ENCODE peak calls at places on chromosome 17, in ten cellular contexts. X, J, F, K, V, P, U, Z, C and W are unnamed samples. For H3K4me1, the result is how much of the 10 kb centered on the place peaks cover.

GRCh38 chr17:59107306-59107670 is 608 bp upstream of the TRIM37 start:
- DNase-seq in X (no peak), J (no peak), F (no peak), K (no peak), V (no peak), P (no peak), U (no peak), Z (no peak), C (no peak), W (no peak)

GRCh38 chr17:69525920-69526841 is 111.7 kb downstream of the MAP2K6 start:
- DNase-seq in X (peak), J (peak), F (peak), K (no peak), V (no peak), P (no peak), U (peak), Z (peak), C (peak), W (no peak)

GRCh38 chr17:57679356-57679755 is 65.7 kb downstream of the CCDC182 start:
- DNase-seq in X (no peak), J (no peak), F (no peak), K (no peak), V (no peak), P (no peak), U (no peak), Z (no peak), C (no peak), W (no peak)

GRCh38 chr17:69560987-69561441 is 146.5 kb downstream of the MAP2K6 start:
- DNase-seq in X (no peak), J (peak), F (no peak), K (no peak), V (no peak), P (no peak), U (no peak), Z (no peak), C (no peak), W (no peak)

GRCh38 chr17:45016237-45016636 is 35.2 kb downstream of the DCAKD start:
- DNase-seq in X (no peak), J (no peak), F (no peak), K (no peak), V (no peak), P (no peak), U (no peak), Z (no peak), C (no peak), W (no peak)

GRCh38 chr17:26962255-26963162 is 331.4 kb upstream of the WSB1 start:
- DNase-seq in X (no peak), J (no peak), F (no peak), K (no peak), V (no peak), P (peak), U (no peak), Z (peak), C (no peak), W (no peak)

GRCh38 chr17:66123163-66123562 is 68.8 kb downstream of the CEP112 start:
- DNase-seq in X (peak), J (peak), F (no peak), K (no peak), V (no peak), P (no peak), U (no peak), Z (no peak), C (no peak), W (no peak)

GRCh38 chr17:65097110-65097509 is 40.1 kb upstream of the RGS9 start:
- DNase-seq in X (no peak), J (no peak), F (no peak), K (no peak), V (no peak), P (no peak), U (no peak), Z (no peak), C (no peak), W (no peak)

GRCh38 chr17:22514767-22515320 is 822.5 kb downstream of the KCNJ18 start:
- DNase-seq in X (no peak), J (no peak), F (no peak), K (no peak), V (no peak), P (no peak), U (no peak), Z (no peak), C (no peak), W (no peak)

GRCh38 chr17:78013683-78014467 is 55.4 kb downstream of the TNRC6C start:
- DNase-seq in X (peak), J (peak), F (peak), K (peak), V (peak), P (no peak), U (peak), Z (no peak), C (peak), W (peak)

GRCh38 chr17:49388290-49388640 is 26.2 kb upstream of the ZNF652 start:
- DNase-seq in X (no peak), J (no peak), F (no peak), K (peak), V (no peak), P (no peak), U (no peak), Z (no peak), C (no peak), W (peak)

GRCh38 chr17:42913527-42913926 is 12.9 kb downstream of the G6PC1 start:
- DNase-seq in X (no peak), J (no peak), F (peak), K (no peak), V (no peak), P (no peak), U (no peak), Z (no peak), C (no peak), W (no peak)

GRCh38 chr17:44792276-44792675 is 33.5 kb downstream of the ADAM11 start:
- DNase-seq in X (no peak), J (peak), F (no peak), K (no peak), V (no peak), P (no peak), U (no peak), Z (no peak), C (no peak), W (no peak)

GRCh38 chr17:29155235-29155965 is 24.8 kb downstream of the MYO18A start:
- DNase-seq in X (no peak), J (peak), F (peak), K (no peak), V (no peak), P (peak), U (no peak), Z (peak), C (peak), W (no peak)

GRCh38 chr17:44000141-44000860 is 4.1 kb upstream of the NAGS start:
- DNase-seq in X (no peak), J (peak), F (no peak), K (no peak), V (no peak), P (no peak), U (no peak), Z (no peak), C (no peak), W (no peak)

GRCh38 chr17:54967621-54968258 is 714 bp downstream of the COX11 start:
- DNase-seq in X (peak), J (peak), F (peak), K (no peak), V (no peak), P (no peak), U (peak), Z (no peak), C (peak), W (no peak)

GRCh38 chr17:77223642-77224420 is 83.1 kb downstream of the SEC14L1 start:
- DNase-seq in X (no peak), J (no peak), F (no peak), K (no peak), V (no peak), P (no peak), U (no peak), Z (no peak), C (no peak), W (no peak)

GRCh38 chr17:77842148-77842905 is 116.2 kb upstream of the TNRC6C start:
- DNase-seq in X (no peak), J (peak), F (no peak), K (no peak), V (no peak), P (no peak), U (no peak), Z (no peak), C (no peak), W (no peak)

GRCh38 chr17:2396192-2396567 is 4.7 kb downstream of the MNT start:
- DNase-seq in X (no peak), J (no peak), F (no peak), K (no peak), V (no peak), P (no peak), U (no peak), Z (no peak), C (no peak), W (no peak)
- H3K4me1 ChIP-seq in X (under half), J (under half), F (under half), K (half or more), V (under half), P (half or more), U (under half), Z (half or more), C (under half), W (under half)

DNA sequence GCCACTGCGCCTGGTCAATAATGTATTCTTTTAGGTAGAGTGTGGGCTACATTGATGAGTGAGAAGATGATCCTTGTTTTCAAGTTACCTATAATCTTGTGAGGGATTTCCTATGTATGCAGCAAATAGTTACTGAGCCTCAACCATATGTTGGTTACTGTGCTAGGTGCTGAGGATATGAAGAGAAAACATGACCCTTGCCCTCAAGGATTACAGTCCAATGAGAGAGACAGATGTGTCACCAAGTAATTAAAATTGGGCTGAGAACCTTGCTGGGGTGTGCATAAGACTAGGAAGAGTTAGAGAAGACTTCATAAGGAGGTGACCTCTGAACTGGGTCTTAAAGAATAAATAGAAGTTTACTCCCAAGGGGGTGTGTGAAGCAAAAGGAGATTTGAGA is 7.4 kb downstream of the POLR2A start:
- DNase-seq in X (no peak), J (no peak), F (no peak), K (no peak), V (no peak), P (no peak), U (no peak), Z (no peak), C (no peak), W (no peak)
- H3K4me1 ChIP-seq in X (under half), J (under half), F (under half), K (under half), V (under half), P (under half), U (under half), Z (under half), C (under half), W (under half)

GRCh38 chr17:40073454-40074174 is 10.8 kb downstream of the THRA start:
- DNase-seq in X (no peak), J (no peak), F (no peak), K (no peak), V (no peak), P (no peak), U (no peak), Z (no peak), C (no peak), W (no peak)

GRCh38 chr17:40076101-40076498 is 13.3 kb downstream of the THRA start:
- DNase-seq in X (no peak), J (no peak), F (no peak), K (no peak), V (no peak), P (no peak), U (no peak), Z (no peak), C (no peak), W (no peak)

GRCh38 chr17:40074175-40074512 is 11.4 kb downstream of the THRA start:
- DNase-seq in X (no peak), J (no peak), F (no peak), K (no peak), V (no peak), P (peak), U (no peak), Z (no peak), C (no peak), W (no peak)

GRCh38 chr17:40075216-40076100 is 12.7 kb downstream of the THRA start:
- DNase-seq in X (peak), J (peak), F (no peak), K (peak), V (peak), P (no peak), U (peak), Z (peak), C (peak), W (peak)

DNA sequence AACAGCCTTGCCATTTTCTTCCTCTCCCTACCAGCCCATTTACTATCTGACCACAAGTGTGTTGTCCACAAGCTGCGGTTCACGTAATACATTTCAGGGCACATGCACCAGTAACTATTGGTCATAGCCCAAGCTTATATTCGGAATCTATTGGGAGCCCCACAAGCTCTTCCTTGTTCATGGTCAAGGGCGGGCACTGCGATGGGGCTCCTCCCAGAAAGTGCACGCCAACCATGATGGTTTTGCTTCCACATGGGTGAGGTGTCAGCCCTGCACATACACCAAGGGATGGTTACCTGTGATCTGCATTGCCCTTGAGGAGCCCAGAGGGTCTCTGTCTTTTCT is 12.1 kb downstream of the THRA start:
- DNase-seq in X (no peak), J (peak), F (no peak), K (no peak), V (no peak), P (no peak), U (no peak), Z (no peak), C (no peak), W (no peak)
- H3K4me1 ChIP-seq in X (under half), J (under half), F (under half), K (under half), V (under half), P (half or more), U (under half), Z (half or more), C (under half), W (under half)

GRCh38 chr17:40547079-40547784 is 18.0 kb downstream of the CCR7 start:
- DNase-seq in X (no peak), J (no peak), F (no peak), K (no peak), V (peak), P (no peak), U (peak), Z (peak), C (peak), W (peak)
- H3K4me1 ChIP-seq in X (under half), J (half or more), F (under half), K (under half), V (under half), P (half or more), U (under half), Z (under half), C (half or more), W (half or more)

GRCh38 chr17:18318122-18318521 is 3.0 kb downstream of the SMCR8 start:
- DNase-seq in X (no peak), J (peak), F (no peak), K (no peak), V (no peak), P (no peak), U (no peak), Z (no peak), C (no peak), W (no peak)
- H3K4me1 ChIP-seq in X (under half), J (under half), F (under half), K (half or more), V (under half), P (half or more), U (under half), Z (half or more), C (under half), W (half or more)

DNA sequence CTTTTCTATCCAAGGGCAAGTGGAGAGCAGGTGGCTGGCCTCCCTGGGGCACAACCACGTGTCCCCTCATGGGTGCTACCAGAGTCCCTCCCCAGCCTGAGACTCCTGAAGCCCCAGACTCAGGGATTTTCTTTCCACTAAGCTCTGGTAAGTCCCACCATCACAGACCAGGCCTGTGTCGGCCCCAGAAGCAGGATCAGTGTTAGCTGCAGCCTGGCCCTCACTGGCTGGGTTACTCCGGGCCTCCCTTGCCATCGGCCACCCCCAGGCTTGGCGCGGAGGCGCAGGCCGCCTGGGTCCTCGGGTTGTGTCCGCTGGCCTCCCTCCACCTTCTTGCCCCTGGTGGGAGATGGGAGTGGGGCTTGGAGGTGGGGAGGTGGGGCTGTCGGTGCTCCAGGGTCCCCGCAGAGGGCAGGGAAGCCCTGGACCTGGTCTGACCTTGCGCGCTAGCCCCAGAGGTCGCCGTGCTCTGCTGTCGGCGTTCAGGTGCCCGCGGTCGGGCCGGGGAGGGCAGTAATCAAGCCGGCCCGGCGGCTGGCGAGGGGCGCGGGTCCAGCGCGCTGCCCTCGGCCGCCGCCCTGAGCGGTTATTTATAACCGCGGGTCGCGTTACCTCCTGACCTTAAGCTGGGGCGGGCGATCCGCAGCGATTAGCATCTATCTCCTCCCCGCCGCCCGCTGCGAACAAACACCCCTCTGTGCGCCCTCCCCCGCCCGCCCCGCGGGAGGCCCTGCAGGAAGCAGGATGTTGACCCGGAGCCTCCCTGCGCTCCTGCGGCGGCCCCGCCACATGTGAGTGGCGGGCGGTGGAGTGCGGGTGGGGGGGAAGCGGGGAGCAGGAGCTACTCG is 78.1 kb upstream of the TOB1 start:
- DNase-seq in X (peak), J (peak), F (peak), K (peak), V (peak), P (peak), U (peak), Z (peak), C (peak), W (peak)
- H3K4me1 ChIP-seq in X (under half), J (under half), F (half or more), K (under half), V (under half), P (under half), U (under half), Z (half or more), C (under half), W (under half)

DNA sequence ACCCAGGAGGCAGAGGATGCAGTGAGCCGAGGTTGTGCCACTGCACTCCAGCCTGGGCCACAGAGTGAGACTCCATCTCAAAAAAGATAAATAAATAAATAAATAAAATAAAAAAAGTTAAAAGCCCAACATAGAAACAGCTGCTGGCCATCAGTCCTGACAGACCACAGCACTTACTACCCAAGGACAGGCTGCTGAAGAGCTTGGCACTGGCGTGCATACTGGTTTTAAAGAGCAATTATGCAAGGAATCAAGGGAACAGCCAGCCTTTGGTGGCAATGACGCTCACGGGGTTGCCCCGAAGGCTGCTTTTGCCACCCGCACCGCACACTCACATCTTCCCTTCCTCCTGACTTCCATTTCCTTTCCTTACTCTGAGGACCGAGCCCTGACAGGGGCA is 4.2 kb downstream of the PLD6 start:
- DNase-seq in X (no peak), J (no peak), F (no peak), K (no peak), V (no peak), P (no peak), U (no peak), Z (no peak), C (no peak), W (no peak)
- H3K4me1 ChIP-seq in X (under half), J (under half), F (under half), K (under half), V (under half), P (under half), U (under half), Z (under half), C (under half), W (under half)

DNA sequence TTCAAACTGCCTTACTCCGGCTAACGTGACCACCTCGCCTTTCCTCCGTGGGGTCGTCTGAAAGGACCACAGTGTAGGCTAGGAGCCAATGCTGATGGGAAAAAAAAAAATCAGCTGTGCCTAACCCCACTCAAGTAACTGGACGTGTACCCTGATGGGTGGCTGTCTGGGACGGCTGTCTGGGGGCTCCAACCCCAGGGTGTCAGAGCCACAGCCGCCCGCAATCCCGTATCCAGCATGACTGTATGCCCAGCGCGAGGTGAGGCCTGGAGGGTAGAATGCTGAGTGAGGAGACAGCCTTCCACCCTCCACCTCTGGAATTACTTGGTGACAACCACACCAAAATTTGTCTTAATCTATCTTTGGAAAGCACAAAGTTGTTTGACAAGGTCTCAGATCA is 2.8 kb downstream of the CSNK1D start:
- DNase-seq in X (no peak), J (no peak), F (no peak), K (no peak), V (no peak), P (no peak), U (no peak), Z (no peak), C (no peak), W (no peak)
- H3K4me1 ChIP-seq in X (under half), J (under half), F (under half), K (under half), V (under half), P (half or more), U (under half), Z (half or more), C (under half), W (half or more)

GRCh38 chr17:64084940-64085649 is 44.8 kb downstream of the ERN1 start:
- DNase-seq in X (peak), J (no peak), F (no peak), K (no peak), V (no peak), P (no peak), U (no peak), Z (no peak), C (no peak), W (no peak)

GRCh38 chr17:64085650-64086005 is 44.3 kb downstream of the ERN1 start:
- DNase-seq in X (no peak), J (no peak), F (no peak), K (no peak), V (no peak), P (no peak), U (no peak), Z (no peak), C (no peak), W (no peak)

GRCh38 chr17:64083571-64084085 is 46.3 kb downstream of the ERN1 start:
- DNase-seq in X (no peak), J (no peak), F (no peak), K (no peak), V (no peak), P (no peak), U (no peak), Z (no peak), C (no peak), W (no peak)

GRCh38 chr17:64083093-64083492 is 46.9 kb downstream of the ERN1 start:
- DNase-seq in X (no peak), J (no peak), F (no peak), K (no peak), V (no peak), P (no peak), U (no peak), Z (no peak), C (no peak), W (no peak)

GRCh38 chr17:64084086-64084939 is 45.6 kb downstream of the ERN1 start:
- DNase-seq in X (peak), J (peak), F (peak), K (no peak), V (no peak), P (no peak), U (peak), Z (no peak), C (no peak), W (no peak)
- H3K4me1 ChIP-seq in X (under half), J (under half), F (half or more), K (half or more), V (under half), P (half or more), U (under half), Z (under half), C (under half), W (half or more)

DNA sequence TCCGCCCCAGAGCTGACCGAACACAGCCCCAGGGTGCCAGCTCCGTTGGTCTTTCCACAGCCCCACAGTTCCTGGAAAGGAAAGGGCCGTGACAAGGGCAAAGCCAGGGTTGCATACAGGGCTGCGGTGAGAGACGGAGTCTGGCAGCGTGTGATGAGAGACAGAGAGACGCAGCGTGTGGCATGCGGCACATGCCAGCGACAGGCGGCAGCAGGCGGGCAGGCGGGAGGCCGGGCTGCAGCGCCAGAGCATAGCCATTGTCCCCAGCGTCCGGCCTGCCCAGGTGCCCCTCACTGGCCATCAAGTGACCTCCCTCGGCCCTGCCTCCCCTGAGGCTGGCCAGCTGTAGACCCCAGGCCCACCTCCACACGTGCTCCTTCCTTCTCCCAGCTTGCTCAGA is 8.6 kb downstream of the RTN4RL1 start:
- DNase-seq in X (no peak), J (no peak), F (no peak), K (no peak), V (no peak), P (peak), U (no peak), Z (peak), C (no peak), W (no peak)
- H3K4me1 ChIP-seq in X (under half), J (under half), F (under half), K (under half), V (under half), P (under half), U (under half), Z (under half), C (under half), W (under half)